ENCODE peak calls at places on chromosome 11, in four cellular contexts. L, H, V and N are unnamed samples.

GRCh38 chr11:128900468-128900867 is 9.3 kb downstream of the KCNJ5 start:
- DNase-seq in L (no peak), H (no peak), V (no peak), N (no peak)

GRCh38 chr11:10725907-10726253 is 25.2 kb upstream of the CTR9 start:
- DNase-seq in L (no peak), H (no peak), V (no peak), N (no peak)

GRCh38 chr11:72655896-72656464 is 18.2 kb downstream of the PDE2A start:
- DNase-seq in L (no peak), H (no peak), V (no peak), N (no peak)

GRCh38 chr11:69089258-69089657 is 40.5 kb downstream of the TPCN2 start:
- DNase-seq in L (no peak), H (no peak), V (no peak), N (no peak)

GRCh38 chr11:134905513-134905912 is 493.5 kb upstream of the B3GAT1 start:
- DNase-seq in L (no peak), H (no peak), V (no peak), N (no peak)

GRCh38 chr11:102573851-102574250 is 43.3 kb upstream of the MMP7 start:
- DNase-seq in L (no peak), H (no peak), V (no peak), N (no peak)

GRCh38 chr11:73087730-73088129 is 54.4 kb downstream of the FCHSD2 start:
- DNase-seq in L (no peak), H (no peak), V (peak; percentile 4), N (no peak)

GRCh38 chr11:12801976-12802375 is 127.8 kb downstream of the TEAD1 start:
- DNase-seq in L (no peak), H (no peak), V (no peak), N (no peak)

GRCh38 chr11:64313491-64314145 is 3.7 kb downstream of the TRMT112 start:
- DNase-seq in L (no peak), H (no peak), V (no peak), N (peak; percentile 80)

GRCh38 chr11:85076535-85077330 is 550.4 kb downstream of the DLG2 start:
- DNase-seq in L (no peak), H (no peak), V (no peak), N (no peak)

GRCh38 chr11:107999759-108000455 is 8.8 kb upstream of the CUL5 start:
- DNase-seq in L (peak; percentile 26), H (no peak), V (no peak), N (no peak)

GRCh38 chr11:35485656-35486318 is 39.6 kb downstream of the PAMR1 start:
- DNase-seq in L (peak; percentile 51), H (peak; percentile 22), V (peak; percentile 66), N (peak; percentile 72)

GRCh38 chr11:67002297-67002913 is 20.5 kb upstream of the SYT12 start:
- DNase-seq in L (no peak), H (no peak), V (no peak), N (no peak)

GRCh38 chr11:59400461-59401261 is 25.6 kb downstream of the OR5A2 start:
- DNase-seq in L (no peak), H (no peak), V (no peak), N (no peak)

GRCh38 chr11:116519499-116519898 is 253.3 kb downstream of the BUD13 start:
- DNase-seq in L (no peak), H (no peak), V (no peak), N (no peak)

GRCh38 chr11:19918302-19919049 is 205.8 kb downstream of the NAV2 start:
- DNase-seq in L (no peak), H (no peak), V (no peak), N (no peak)

GRCh38 chr11:15819679-15820286 is 536.6 kb downstream of the SOX6 start:
- DNase-seq in L (no peak), H (peak; percentile 13), V (peak; percentile 29), N (peak; percentile 73)